ENCODE peak calls at places on chromosomes 4 and X, in four cellular contexts. H, T, U and K are unnamed samples.

GRCh38 chrX:71487814-71488213 is 45.1 kb upstream of the OGT start:
- DNase-seq in H (no peak), U (no peak), T (no peak), K (peak; percentile 21)

GRCh38 chrX:5431823-5432222 is 796.8 kb downstream of the NLGN4X start:
- DNase-seq in U (no peak), T (no peak), H (no peak), K (peak; percentile 21)

GRCh38 chr4:148265627-148266026 is 176.6 kb downstream of the NR3C2 start:
- DNase-seq in T (no peak), H (no peak), U (no peak), K (peak; percentile 8)

GRCh38 chr4:15938182-15938581 is 358 bp downstream of the FGFBP1 start:
- DNase-seq in T (no peak), H (peak; percentile 26), U (no peak), K (no peak)

GRCh38 chr4:961651-962230 is 11.6 kb downstream of the DGKQ start:
- DNase-seq in U (no peak), T (no peak), H (no peak), K (no peak)

GRCh38 chrX:153727108-153727931 is 2.7 kb downstream of the ABCD1 start:
- DNase-seq in U (no peak), H (no peak), T (no peak), K (peak; percentile 43)

GRCh38 chrX:97854071-97854470 is 970.4 kb downstream of the RPA4 start:
- DNase-seq in U (no peak), H (no peak), T (no peak), K (no peak)

GRCh38 chrX:85685843-85686242 is 306.4 kb upstream of the POF1B start:
- DNase-seq in T (no peak), U (no peak), H (no peak), K (no peak)

GRCh38 chr4:102139132-102139573 is 206.1 kb downstream of the SLC39A8 start:
- DNase-seq in T (no peak), H (peak; percentile 1), U (no peak), K (no peak)

GRCh38 chrX:147803948-147804347 is 107.8 kb upstream of the FMR1 start:
- DNase-seq in H (peak; percentile 7), T (no peak), U (peak; percentile 18), K (peak; percentile 24)

GRCh38 chr4:27027428-27027827 is 166.8 kb downstream of the STIM2 start:
- DNase-seq in U (no peak), T (no peak), H (no peak), K (no peak)

GRCh38 chr4:171857302-171858005 is 44.2 kb downstream of the GALNTL6 start:
- DNase-seq in U (no peak), T (no peak), H (no peak), K (no peak)

GRCh38 chr4:82382756-82383155 is 9.0 kb upstream of the HNRNPD start:
- DNase-seq in U (no peak), H (no peak), T (no peak), K (no peak)

GRCh38 chrX:54807524-54808108 is at the start of gene MAGED2:
- DNase-seq in U (peak; percentile 62), H (no peak), T (no peak), K (no peak)

GRCh38 chrX:72107320-72107719 is 24.4 kb downstream of the RTL5 start:
- DNase-seq in T (no peak), U (peak; percentile 31), H (peak; percentile 51), K (no peak)

GRCh38 chrX:107454302-107454701 is 4.8 kb downstream of the FRMPD3 start:
- DNase-seq in H (peak; percentile 11), U (no peak), T (no peak), K (no peak)

GRCh38 chrX:150779367-150779766 is 86.2 kb downstream of the MTMR1 start:
- DNase-seq in T (no peak), H (no peak), U (no peak), K (no peak)

GRCh38 chr4:99062120-99062519 is 26.5 kb downstream of the ADH5 start:
- DNase-seq in H (peak; percentile 4), U (no peak), T (peak; percentile 9), K (no peak)

GRCh38 chr4:69860007-69860406 is at the start of gene SULT1E1:
- DNase-seq in H (no peak), T (no peak), U (no peak), K (no peak)

GRCh38 chrX:119541188-119541587 is 24.0 kb downstream of the STEEP1 start:
- DNase-seq in T (no peak), U (no peak), H (peak; percentile 55), K (no peak)

GRCh38 chr4:153759407-153760226 is at the start of gene RNF175:
- DNase-seq in H (no peak), U (peak; percentile 90), T (no peak), K (no peak)

GRCh38 chrX:153868576-153869472 is 17.1 kb downstream of the L1CAM start:
- DNase-seq in H (no peak), U (no peak), T (no peak), K (no peak)

GRCh38 chr4:19678763-19679162 is 572.9 kb upstream of the SLIT2 start:
- DNase-seq in H (no peak), U (no peak), T (no peak), K (no peak)

GRCh38 chr4:73589261-73589847 is 30.9 kb downstream of the RASSF6 start:
- DNase-seq in U (no peak), T (peak; percentile 59), H (no peak), K (no peak)

GRCh38 chr4:158850800-158851644 is 82.2 kb downstream of the FNIP2 start:
- DNase-seq in H (no peak), U (peak; percentile 41), T (no peak), K (no peak)

DNA sequence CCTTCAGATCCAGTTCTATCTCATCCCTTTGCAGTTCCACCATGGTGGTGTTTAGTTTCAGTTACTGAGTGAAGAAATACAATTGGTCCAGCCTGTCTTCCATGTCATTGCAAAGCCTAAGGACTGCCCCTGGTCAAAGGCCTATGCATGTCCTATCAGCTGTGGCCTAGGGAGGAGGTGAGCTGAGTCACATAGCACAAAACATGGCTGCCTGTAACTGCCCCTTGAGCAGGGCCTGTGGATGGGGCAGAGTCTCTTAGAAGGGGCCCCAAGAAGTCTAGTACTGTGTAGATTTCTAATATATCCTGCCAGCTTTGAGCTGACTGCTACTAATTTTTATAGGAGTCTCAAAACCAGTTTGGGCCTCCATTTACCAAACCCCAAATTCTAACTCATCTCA is 296.7 kb downstream of the FBXW7 start:
- DNase-seq in T (no peak), U (no peak), H (no peak), K (no peak)
- TF ChIP-seq PBX3 in T (no peak), U (no peak), H (no peak), K (no peak)

GRCh38 chr4:39698424-39699009 is 581 bp downstream of the UBE2K start:
- DNase-seq in U (peak; percentile 74), T (no peak), H (no peak), K (peak; percentile 25)

GRCh38 chr4:39706334-39706733 is 8.4 kb downstream of the UBE2K start:
- DNase-seq in T (no peak), H (peak; percentile 60), U (no peak), K (peak; percentile 58)

GRCh38 chr4:39700500-39700899 is 2.6 kb downstream of the UBE2K start:
- DNase-seq in T (no peak), H (no peak), U (no peak), K (no peak)

GRCh38 chr4:39699676-39700409 is 1.9 kb downstream of the UBE2K start:
- DNase-seq in T (no peak), U (no peak), H (no peak), K (peak; percentile 42)

GRCh38 chr4:39702716-39703115 is 4.8 kb downstream of the UBE2K start:
- DNase-seq in H (no peak), T (no peak), U (no peak), K (no peak)
- TF ChIP-seq PBX3 in H (no peak), T (no peak), U (no peak), K (no peak)

DNA sequence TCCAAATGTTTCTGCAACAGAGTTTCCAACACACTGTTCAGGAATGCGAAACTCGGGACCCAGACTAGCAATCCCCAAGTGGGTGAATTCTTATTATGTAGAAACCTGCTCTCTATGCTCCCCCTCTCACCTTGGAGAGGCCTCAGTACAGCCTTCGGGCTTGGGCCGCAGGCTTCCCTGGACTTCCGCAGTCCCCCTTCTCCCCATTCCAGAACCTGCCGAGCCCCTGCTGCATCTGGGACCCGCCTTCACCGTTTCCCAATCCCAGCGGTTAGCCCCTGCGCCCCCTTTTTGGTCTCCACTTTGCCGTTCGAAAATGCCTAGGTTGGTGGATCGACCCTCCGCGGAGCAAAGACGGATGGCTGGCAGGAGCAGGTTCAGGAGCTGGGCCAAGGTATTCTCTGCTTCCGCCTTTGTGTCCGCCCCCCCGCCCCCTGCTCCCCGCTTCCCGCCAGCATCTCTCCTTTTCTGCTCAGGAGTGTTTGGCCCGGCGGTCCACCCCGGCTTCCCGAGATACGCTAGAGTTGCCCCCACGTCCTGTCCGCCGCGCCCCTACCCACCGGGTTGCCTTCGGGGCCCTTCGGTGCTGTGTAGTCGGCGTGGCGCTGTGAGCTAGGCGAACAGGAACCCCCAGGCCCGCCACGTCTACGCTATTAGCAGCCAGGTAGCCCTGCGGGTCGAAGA is 11.5 kb downstream of the HAND2 start:
- DNase-seq in T (no peak), H (no peak), U (peak; percentile 64), K (no peak)
- TF ChIP-seq PBX3 in T (no peak), H (no peak), U (peak; percentile 35), K (no peak)

GRCh38 chr4:60962286-60962685 is 237.8 kb upstream of the ADGRL3 start:
- DNase-seq in H (no peak), T (no peak), U (no peak), K (no peak)
- TF ChIP-seq PBX3 in H (no peak), T (no peak), U (no peak), K (no peak)

DNA sequence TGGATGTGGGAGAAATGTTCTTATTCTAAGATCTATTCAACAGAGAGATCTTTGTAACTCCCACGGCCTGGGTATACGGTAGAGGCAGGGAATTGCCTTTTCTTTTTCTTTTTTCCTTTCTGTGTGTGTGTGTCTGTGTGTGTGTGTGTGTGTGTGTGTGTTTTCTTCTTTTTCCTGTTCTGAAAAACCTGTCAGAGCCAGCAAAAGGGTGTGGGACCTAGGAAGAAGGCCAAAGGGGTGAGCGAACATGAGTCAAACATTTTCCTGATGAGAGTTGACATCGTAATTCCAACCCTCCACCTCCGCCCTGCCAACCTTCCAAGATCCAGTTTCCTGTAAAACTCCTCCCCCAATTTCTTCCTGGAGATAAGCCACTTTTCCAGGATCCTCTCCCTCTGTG is 2.8 kb upstream of the CHIC2 start:
- DNase-seq in U (no peak), T (no peak), H (peak; percentile 69), K (no peak)
- TF ChIP-seq PBX3 in U (peak; percentile 88), T (no peak), H (no peak), K (no peak)

DNA sequence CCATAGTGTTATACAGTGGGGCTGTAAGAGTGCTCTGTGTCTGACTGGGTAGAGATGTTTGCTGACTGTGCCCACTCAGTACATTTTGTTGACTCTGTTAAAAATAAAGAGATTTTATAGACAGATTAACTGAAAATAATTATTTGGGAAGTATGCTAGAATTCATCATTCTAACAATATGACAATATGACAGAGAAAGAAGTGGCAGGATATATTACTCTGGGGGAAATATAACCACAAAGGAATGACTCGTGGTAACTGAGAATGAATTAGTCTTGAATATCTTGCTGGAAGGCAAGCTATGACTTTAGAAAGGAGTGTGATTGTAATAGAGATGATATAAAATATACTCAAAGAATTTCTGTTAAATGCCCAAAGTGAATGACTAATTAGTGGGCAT is 46.8 kb downstream of the TMEM165 start:
- DNase-seq in H (no peak), T (no peak), U (no peak), K (no peak)
- TF ChIP-seq PBX3 in H (no peak), T (no peak), U (peak; percentile 74), K (no peak)